ENCODE peak calls at places on chromosomes 11 and 22, in seven cellular contexts. W is H1, D is IMR-90, T is mesenchymal stem cell, Q is trophoblast cell, H is mesendoderm, B is H9. N is an unnamed sample.
A peak's percentile ranks its signal among the peaks of the same experiment; 100 is the strongest.

GRCh38 chr11:57901756-57902155 is 121.9 kb upstream of the OR9Q1 start:
- DNase-seq in W (no peak), D (no peak), T (no peak), Q (peak; percentile 89), H (peak; percentile 54), B (no peak), N (no peak)

GRCh38 chr11:105167244-105167643 is 27.7 kb upstream of the CARD18 start:
- DNase-seq in W (no peak), D (no peak), T (no peak), Q (no peak), H (no peak), B (no peak), N (no peak)

GRCh38 chr11:60854140-60854846 is 1.5 kb downstream of the PTGDR2 start:
- DNase-seq in W (no peak), D (no peak), T (no peak), Q (no peak), H (no peak), B (no peak), N (no peak)

GRCh38 chr11:68816251-68816776 is 25.4 kb downstream of the CPT1A start:
- DNase-seq in W (no peak), D (no peak), T (no peak), Q (no peak), H (no peak), B (no peak), N (no peak)

GRCh38 chr11:16356057-16356750 is at the start of gene SOX6:
- DNase-seq in W (no peak), D (peak; percentile 67), T (peak; percentile 51), Q (no peak), H (peak; percentile 26), B (no peak), N (no peak)

GRCh38 chr11:128482512-128483191 is 104.7 kb downstream of the ETS1 start:
- DNase-seq in W (no peak), D (peak; percentile 46), T (peak; percentile 68), Q (no peak), H (no peak), B (no peak), N (no peak)

GRCh38 chr11:118911113-118911879 is 14.4 kb downstream of the BCL9L start:
- DNase-seq in W (no peak), D (peak; percentile 52), T (peak; percentile 83), Q (peak; percentile 62), H (peak; percentile 83), B (peak; percentile 57), N (no peak)

GRCh38 chr11:35615911-35616900 is 2.1 kb upstream of the FJX1 start:
- DNase-seq in W (no peak), D (peak; percentile 74), T (peak; percentile 86), Q (peak; percentile 77), H (peak; percentile 37), B (no peak), N (peak; percentile 39)

GRCh38 chr22:41193829-41194228 is 11.3 kb upstream of the L3MBTL2 start:
- DNase-seq in W (no peak), D (no peak), T (no peak), Q (no peak), H (no peak), B (no peak), N (no peak)

GRCh38 chr11:69403556-69404215 is 77.8 kb upstream of the LINC01488 start:
- DNase-seq in W (no peak), D (peak; percentile 82), T (peak; percentile 82), Q (no peak), H (no peak), B (no peak), N (no peak)

GRCh38 chr11:19394525-19395016 is 153.8 kb upstream of the E2F8 start:
- DNase-seq in W (no peak), D (no peak), T (no peak), Q (no peak), H (peak; percentile 33), B (no peak), N (no peak)

GRCh38 chr11:68549789-68550484 is 89.4 kb downstream of the PPP6R3 start:
- DNase-seq in W (no peak), D (no peak), T (no peak), Q (no peak), H (no peak), B (no peak), N (no peak)

GRCh38 chr11:14519692-14520085 is 497 bp downstream of the PSMA1 start:
- DNase-seq in W (no peak), D (peak; percentile 41), T (no peak), Q (no peak), H (no peak), B (no peak), N (no peak)

GRCh38 chr11:58923300-58923788 is 15.9 kb upstream of the GLYATL1 start:
- DNase-seq in W (peak; percentile 57), D (peak; percentile 46), T (peak; percentile 40), Q (peak; percentile 36), H (peak; percentile 86), B (peak; percentile 78), N (no peak)

GRCh38 chr11:43589601-43590250 is 90.8 kb upstream of the HSD17B12 start:
- DNase-seq in W (no peak), D (no peak), T (no peak), Q (peak; percentile 72), H (peak; percentile 22), B (no peak), N (no peak)

GRCh38 chr11:102957953-102958352 is 2.4 kb upstream of the MMP13 start:
- DNase-seq in W (no peak), D (no peak), T (no peak), Q (no peak), H (no peak), B (no peak), N (no peak)

DNA sequence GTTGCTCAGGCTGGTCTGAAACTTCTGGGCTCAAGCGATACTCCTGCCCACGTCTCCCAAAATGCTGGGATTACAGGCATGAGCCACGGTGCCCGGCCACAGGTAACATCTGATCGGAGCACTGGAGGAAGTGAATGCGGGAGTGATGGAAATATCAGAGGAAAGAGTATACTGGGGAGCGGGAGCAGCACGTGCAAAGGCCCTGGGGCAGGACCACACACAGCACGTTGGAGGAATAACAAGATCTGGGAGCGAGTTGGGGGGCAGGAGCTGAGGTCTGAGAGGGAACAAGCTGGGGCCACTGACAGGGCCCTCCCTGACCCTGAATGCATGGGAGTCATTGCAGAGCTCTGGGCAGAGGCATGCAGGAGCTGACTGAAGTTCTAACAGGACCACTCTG is 70.7 kb downstream of the NFAM1 start:
- DNase-seq in W (no peak), D (no peak), T (no peak), Q (no peak), H (no peak), B (no peak), N (no peak)
- H4K8ac ChIP-seq in W (no peak overlapping the region), D (no peak overlapping the region), T (no peak overlapping the region), Q (no peak overlapping the region), H (no peak overlapping the region), B (no peak overlapping the region), N (no peak overlapping the region)

GRCh38 chr22:23099525-23099792 is 29.1 kb downstream of the GNAZ start:
- DNase-seq in W (no peak), D (no peak), T (no peak), Q (no peak), H (no peak), B (no peak), N (no peak)
- H3K4ac ChIP-seq in W (no peak overlapping the region), D (no peak overlapping the region), T (no peak overlapping the region), Q (no peak overlapping the region), H (no peak overlapping the region), B (no peak overlapping the region), N (no peak overlapping the region)

GRCh38 chr11:62612366-62613274 is at the start of the genes EML3 and ROM1:
- DNase-seq in W (peak; percentile 94), D (peak; percentile 63), T (peak; percentile 81), Q (peak; percentile 69), H (peak; percentile 97), B (peak; percentile 97), N (peak; percentile 94)

GRCh38 chr11:62610814-62611704 is 1.5 kb downstream of the EML3 start:
- DNase-seq in W (no peak), D (no peak), T (no peak), Q (no peak), H (no peak), B (no peak), N (no peak)

GRCh38 chr11:62610403-62610802 is 2.2 kb downstream of the EML3 start:
- DNase-seq in W (no peak), D (no peak), T (no peak), Q (no peak), H (no peak), B (no peak), N (no peak)

GRCh38 chr11:62613275-62613864 is 313 bp downstream of the ROM1 start:
- DNase-seq in W (no peak), D (no peak), T (no peak), Q (no peak), H (no peak), B (no peak), N (no peak)

DNA sequence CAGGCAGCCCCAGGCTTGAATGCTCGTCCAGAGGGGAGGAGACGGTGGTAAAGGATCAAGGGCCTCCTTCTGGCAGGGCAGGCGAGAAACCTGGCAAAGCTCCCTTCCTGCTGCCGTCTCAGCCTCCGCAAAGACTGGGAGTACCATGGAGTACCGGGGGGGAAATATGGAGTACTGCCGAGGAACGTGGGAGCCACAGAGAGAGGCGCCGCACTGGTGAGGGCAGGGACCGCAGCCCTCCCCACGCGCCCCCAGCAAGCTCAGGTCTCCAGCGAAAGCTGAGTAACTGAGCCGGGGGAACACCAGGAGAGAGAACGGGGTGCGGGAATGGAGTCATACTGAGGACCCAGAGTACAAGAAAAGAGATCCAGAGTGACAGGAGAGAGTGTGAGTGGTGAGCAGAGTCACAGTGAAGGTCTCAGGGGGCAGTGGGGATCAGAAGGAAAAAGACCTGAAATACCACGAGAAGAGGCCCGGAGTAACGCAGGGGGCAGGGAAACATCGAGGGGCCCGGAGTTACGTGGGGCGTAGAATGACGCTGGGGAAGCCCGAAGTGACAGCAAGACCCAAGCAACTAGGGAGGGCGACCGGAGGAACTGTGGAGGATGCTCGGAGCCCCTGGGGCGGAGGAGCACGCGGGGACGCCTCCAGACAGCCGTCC is 740 bp downstream of the EML3 start:
- DNase-seq in W (peak; percentile 56), D (peak; percentile 60), T (peak; percentile 71), Q (peak; percentile 17), H (peak; percentile 59), B (peak; percentile 60), N (no peak)
- H3K9ac ChIP-seq in W (no peak overlapping the region), D (peak overlapping the region; percentile 76), T (peak overlapping the region; percentile 93), Q (peak overlapping the region; percentile 89), H (peak overlapping the region; percentile 95), B (no peak overlapping the region), N (peak overlapping the region; percentile 89)

DNA sequence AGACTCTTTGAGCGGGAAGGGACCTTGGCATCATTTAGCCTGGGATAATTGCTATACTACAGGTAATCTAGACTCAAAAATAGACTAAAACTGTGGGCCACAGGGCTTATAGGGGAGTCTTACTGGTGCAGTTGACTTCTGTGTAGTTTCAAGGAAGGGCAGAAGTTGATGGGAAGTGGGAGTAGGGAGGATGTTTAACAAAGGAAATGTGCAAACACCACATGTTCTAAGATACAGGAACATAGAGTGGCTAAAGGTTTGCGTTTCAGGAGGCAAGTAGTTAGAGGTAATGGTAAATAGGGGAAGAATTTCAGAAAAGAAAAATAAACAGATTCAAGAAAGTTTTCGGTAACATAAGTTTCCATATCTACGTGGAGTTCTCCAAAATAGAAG is 14.4 kb upstream of the SORL1 start:
- DNase-seq in W (no peak), D (no peak), T (no peak), Q (no peak), H (no peak), B (no peak), N (no peak)
- H4K8ac ChIP-seq in W (no peak overlapping the region), D (no peak overlapping the region), T (no peak overlapping the region), Q (no peak overlapping the region), H (no peak overlapping the region), B (no peak overlapping the region), N (no peak overlapping the region)

DNA sequence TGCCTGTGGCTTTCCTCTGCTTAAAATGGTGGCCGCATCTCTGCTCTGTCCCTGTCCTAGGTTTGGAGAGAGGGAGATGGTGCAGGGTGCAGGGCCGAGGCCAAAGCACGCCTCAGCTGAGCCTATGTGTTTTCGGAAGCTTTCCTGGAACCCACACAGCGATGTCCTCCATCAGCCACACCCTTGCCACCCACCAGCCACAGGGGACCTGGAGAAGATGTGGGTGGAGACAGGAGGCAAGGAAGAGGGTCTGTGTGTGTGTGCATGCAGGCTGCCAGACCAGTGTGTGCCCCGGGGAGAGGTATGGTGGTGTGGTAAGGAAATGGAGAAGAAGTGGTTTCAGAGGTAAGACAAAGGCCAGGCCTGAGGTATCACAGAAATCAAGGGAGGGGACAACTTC is 155.7 kb downstream of the TBC1D22A start:
- DNase-seq in W (no peak), D (no peak), T (no peak), Q (no peak), H (no peak), B (no peak), N (no peak)
- H3K4ac ChIP-seq in W (no peak overlapping the region), D (no peak overlapping the region), T (no peak overlapping the region), Q (no peak overlapping the region), H (no peak overlapping the region), B (no peak overlapping the region), N (no peak overlapping the region)

N was measured in neuronal stem cell.